ENCODE peak calls at places on chromosomes 6 and 20, in seven cellular contexts. R is left ventricle myocardium inferior; Z is AG08395; M is mesendoderm; P is stimulated activated naive B cell treated with anti-CD40 and anti-IgM and Interleukin-4, amounts not matched to agents 10 μg/mL and 1 μg/mL and 100 μg/mL, for 72 hours; C is Peyer's patch; I is NCI-H774. O is an unnamed sample.

GRCh38 chr20:43363506-43363905 is 94.2 kb upstream of the SRSF6 start:
- DNase-seq in Z (no peak), I (no peak), M (no peak), R (no peak), C (no peak), P (no peak), O (no peak)

GRCh38 chr6:76885861-76886301 is 577.4 kb downstream of the HTR1B start:
- DNase-seq in P (no peak), Z (no peak), I (no peak), M (no peak), C (no peak), R (no peak), O (no peak)

GRCh38 chr6:108117427-108118358 is 43.2 kb upstream of the OSTM1 start:
- DNase-seq in R (peak; percentile 20), M (peak; percentile 72), C (peak; percentile 28), I (no peak), P (peak; percentile 35), Z (no peak), O (peak; percentile 52)

GRCh38 chr6:82410151-82410621 is 46.6 kb downstream of the TPBG start:
- DNase-seq in R (no peak), Z (no peak), I (no peak), C (no peak), P (peak; percentile 5), M (no peak), O (no peak)

GRCh38 chr6:126607281-126607680 is 267.4 kb downstream of the CENPW start:
- DNase-seq in I (no peak), C (no peak), Z (no peak), R (no peak), M (no peak), P (no peak), O (no peak)

GRCh38 chr6:107698146-107698545 is 126.0 kb downstream of the SCML4 start:
- DNase-seq in C (no peak), Z (peak; percentile 78), R (no peak), I (no peak), M (no peak), P (no peak), O (no peak)

GRCh38 chr6:44494011-44494501 is 106.5 kb downstream of the CDC5L start:
- DNase-seq in Z (peak; percentile 76), C (no peak), M (peak; percentile 32), P (no peak), I (no peak), R (no peak), O (no peak)

GRCh38 chr6:149934249-149935156 is 7.3 kb upstream of the ULBP2 start:
- DNase-seq in P (peak; percentile 60), R (no peak), Z (peak; percentile 52), C (peak; percentile 64), M (peak; percentile 73), I (peak; percentile 78), O (peak; percentile 73)

GRCh38 chr6:164751395-164751794 is 558.0 kb downstream of the C6orf118 start:
- DNase-seq in R (no peak), I (no peak), Z (no peak), P (no peak), M (no peak), C (no peak), O (no peak)

GRCh38 chr6:36028887-36029324 is 1.3 kb downstream of the MAPK14 start:
- DNase-seq in P (peak; percentile 14), R (peak; percentile 63), I (peak; percentile 35), M (peak; percentile 70), Z (peak; percentile 49), C (peak; percentile 79), O (peak; percentile 75)

GRCh38 chr6:39452306-39452705 is 129.8 kb upstream of the KCNK16 start:
- DNase-seq in P (no peak), C (no peak), R (no peak), I (no peak), Z (peak; percentile 71), M (no peak), O (no peak)

GRCh38 chr6:144606041-144606440 is 320.9 kb downstream of the UTRN start:
- DNase-seq in I (no peak), C (no peak), P (no peak), R (no peak), Z (no peak), M (no peak), O (no peak)

GRCh38 chr6:6537488-6537887 is 51.0 kb upstream of the LY86 start:
- DNase-seq in Z (no peak), P (no peak), I (no peak), R (no peak), M (no peak), C (no peak), O (no peak)

GRCh38 chr6:27630727-27631613 is 158.1 kb upstream of the ZNF184 start:
- DNase-seq in R (no peak), I (no peak), M (peak; percentile 92), Z (no peak), P (peak; percentile 15), C (no peak), O (no peak)

GRCh38 chr6:45922728-45923351 is 92.8 kb downstream of the CLIC5 start:
- DNase-seq in M (peak; percentile 80), Z (peak; percentile 87), P (peak; percentile 28), I (peak; percentile 57), C (peak; percentile 65), R (peak; percentile 44), O (peak; percentile 53)

GRCh38 chr6:10403385-10404106 is 11.3 kb downstream of the TFAP2A start:
- DNase-seq in C (no peak), R (no peak), P (no peak), I (no peak), Z (peak; percentile 44), M (peak; percentile 90), O (no peak)

GRCh38 chr20:62835931-62836861 is 19.3 kb downstream of the COL9A3 start:
- DNase-seq in Z (no peak), P (no peak), R (no peak), M (no peak), I (no peak), C (no peak), O (no peak)

GRCh38 chr20:21571841-21572690 is 58.2 kb upstream of the NKX2-2 start:
- DNase-seq in Z (peak; percentile 14), C (no peak), I (no peak), M (peak; percentile 20), R (no peak), P (no peak), O (no peak)

GRCh38 chr6:41791984-41792383 is 4.5 kb downstream of the TOMM6 start:
- DNase-seq in I (no peak), C (no peak), Z (no peak), P (no peak), M (no peak), R (no peak), O (no peak)

GRCh38 chr6:26216015-26216885 is 129.0 kb downstream of the HFE start:
- DNase-seq in M (peak; percentile 99), P (peak; percentile 90), Z (peak; percentile 92), I (peak; percentile 96), R (no peak), C (peak; percentile 80), O (peak; percentile 70)

O was measured in stomach.